ENCODE peak calls at places on chromosomes 16 and 17, in four cellular contexts. One of them, this sample, is unnamed.

GRCh38 chr17:11608396-11608795 is 10.1 kb downstream of the DNAH9 start:
- DNase-seq in bronchial epithelial cell: peak; percentile 4
- DNase-seq in effector memory CD4-positive, alpha-beta T cell: no peak
- DNase-seq in NT2/D1: no peak
- DNase-seq in this sample: no peak

GRCh38 chr17:57928898-57929297 is 26.3 kb downstream of the CUEDC1 start:
- DNase-seq in NT2/D1: no peak
- DNase-seq in effector memory CD4-positive, alpha-beta T cell: no peak
- DNase-seq in bronchial epithelial cell: no peak
- DNase-seq in this sample: no peak

GRCh38 chr16:3413730-3414379 is 12.8 kb downstream of the ZNF174 start:
- DNase-seq in effector memory CD4-positive, alpha-beta T cell: no peak
- DNase-seq in bronchial epithelial cell: peak; percentile 2
- DNase-seq in NT2/D1: peak; percentile 81
- DNase-seq in this sample: no peak

GRCh38 chr16:82782715-82783251 is 156.0 kb downstream of the CDH13 start:
- DNase-seq in bronchial epithelial cell: no peak
- DNase-seq in NT2/D1: peak; percentile 55
- DNase-seq in effector memory CD4-positive, alpha-beta T cell: no peak
- DNase-seq in this sample: no peak

GRCh38 chr16:27820646-27821345 is 242.7 kb downstream of the GSG1L start:
- DNase-seq in effector memory CD4-positive, alpha-beta T cell: no peak
- DNase-seq in NT2/D1: no peak
- DNase-seq in bronchial epithelial cell: no peak
- DNase-seq in this sample: no peak

GRCh38 chr17:63701477-63702222 is 1.7 kb upstream of the LIMD2 start:
- DNase-seq in effector memory CD4-positive, alpha-beta T cell: peak; percentile 66
- DNase-seq in NT2/D1: no peak
- DNase-seq in bronchial epithelial cell: no peak
- DNase-seq in this sample: peak; percentile 76

GRCh38 chr16:66364117-66364958 is 2.2 kb upstream of the CDH5 start:
- DNase-seq in effector memory CD4-positive, alpha-beta T cell: no peak
- DNase-seq in bronchial epithelial cell: peak; percentile 58
- DNase-seq in NT2/D1: no peak
- DNase-seq in this sample: peak; percentile 87

GRCh38 chr17:18185832-18186231 is 2.2 kb downstream of the ALKBH5 start:
- DNase-seq in bronchial epithelial cell: no peak
- DNase-seq in NT2/D1: no peak
- DNase-seq in effector memory CD4-positive, alpha-beta T cell: no peak
- DNase-seq in this sample: no peak

GRCh38 chr17:19646788-19647696 is 1.5 kb upstream of the ALDH3A2 start:
- DNase-seq in bronchial epithelial cell: peak; percentile 49
- DNase-seq in NT2/D1: no peak
- DNase-seq in effector memory CD4-positive, alpha-beta T cell: no peak
- DNase-seq in this sample: no peak

GRCh38 chr17:37358098-37358829 is 17.5 kb upstream of the C17orf78 start:
- DNase-seq in NT2/D1: peak; percentile 62
- DNase-seq in effector memory CD4-positive, alpha-beta T cell: no peak
- DNase-seq in bronchial epithelial cell: peak; percentile 29
- DNase-seq in this sample: no peak

GRCh38 chr17:49063652-49064051 is 66.5 kb downstream of the IGF2BP1 start:
- DNase-seq in NT2/D1: no peak
- DNase-seq in effector memory CD4-positive, alpha-beta T cell: no peak
- DNase-seq in bronchial epithelial cell: no peak
- DNase-seq in this sample: no peak

GRCh38 chr17:47730681-47731080 is 2.4 kb upstream of the TBX21 start:
- DNase-seq in NT2/D1: no peak
- DNase-seq in effector memory CD4-positive, alpha-beta T cell: no peak
- DNase-seq in bronchial epithelial cell: no peak
- DNase-seq in this sample: no peak

GRCh38 chr16:89200850-89201466 is 621 bp upstream of the SLC22A31 start:
- DNase-seq in effector memory CD4-positive, alpha-beta T cell: no peak
- DNase-seq in bronchial epithelial cell: no peak
- DNase-seq in NT2/D1: no peak
- DNase-seq in this sample: peak; percentile 82

GRCh38 chr17:78144736-78145641 is 1.2 kb upstream of the C17orf99 start:
- DNase-seq in bronchial epithelial cell: no peak
- DNase-seq in effector memory CD4-positive, alpha-beta T cell: no peak
- DNase-seq in NT2/D1: no peak
- DNase-seq in this sample: peak; percentile 93

GRCh38 chr16:1981972-1982574 is 804 bp upstream of the NOXO1 start:
- DNase-seq in bronchial epithelial cell: no peak
- DNase-seq in effector memory CD4-positive, alpha-beta T cell: no peak
- DNase-seq in NT2/D1: no peak
- DNase-seq in this sample: no peak

GRCh38 chr17:40015005-40015997 is at the start of gene CSF3:
- DNase-seq in NT2/D1: no peak
- DNase-seq in bronchial epithelial cell: peak; percentile 40
- DNase-seq in effector memory CD4-positive, alpha-beta T cell: no peak
- DNase-seq in this sample: no peak

DNA sequence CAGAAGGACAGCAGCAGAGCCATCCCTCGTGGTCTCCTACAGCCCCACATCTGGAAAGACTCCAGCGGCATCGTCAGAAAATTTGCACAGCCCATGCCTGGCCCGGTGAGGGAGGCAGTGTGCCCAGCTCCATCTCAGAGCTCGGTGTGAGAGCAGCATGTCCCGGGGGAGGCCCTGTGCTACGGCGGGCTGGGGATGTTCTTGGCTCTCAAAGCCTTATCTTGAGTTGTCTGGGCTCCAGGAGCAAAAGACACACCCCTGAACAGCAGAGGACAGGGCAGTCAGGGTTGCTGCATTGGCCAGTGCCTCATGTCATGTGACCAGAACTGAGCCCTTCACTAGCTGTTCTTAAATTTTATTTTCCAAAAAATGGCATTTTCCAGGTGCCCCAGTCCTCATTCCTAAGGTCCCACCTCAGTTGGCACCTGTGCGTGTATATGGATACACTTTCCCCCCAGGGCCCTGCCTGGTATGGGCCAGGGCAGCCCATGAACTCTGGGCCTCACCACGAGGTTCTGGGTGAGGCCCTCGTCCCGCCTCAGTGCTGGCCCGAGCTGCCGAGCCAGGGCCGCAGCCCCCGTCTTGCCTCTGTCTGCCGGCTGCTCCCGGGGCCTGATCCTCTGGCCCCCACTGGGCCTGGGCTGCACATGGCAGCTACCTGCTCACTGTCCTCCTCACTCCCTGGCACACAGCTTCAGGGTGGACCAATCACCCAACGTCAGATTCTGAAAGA is 3.0 kb downstream of the NUDT16L1 start:
- DNase-seq in NT2/D1: no peak
- DNase-seq in effector memory CD4-positive, alpha-beta T cell: no peak
- DNase-seq in bronchial epithelial cell: no peak
- DNase-seq in this sample: no peak
- H3K36me3 ChIP-seq in NT2/D1: peaks cover 66% of the 10 kb centered on the region
- H3K36me3 ChIP-seq in effector memory CD4-positive, alpha-beta T cell: peaks cover 56% of the 10 kb centered on the region
- H3K36me3 ChIP-seq in bronchial epithelial cell: peaks cover 28% of the 10 kb centered on the region
- H3K36me3 ChIP-seq in this sample: peaks cover 16% of the 10 kb centered on the region

GRCh38 chr16:67395105-67395457 is 1.8 kb upstream of the TPPP3 start:
- DNase-seq in effector memory CD4-positive, alpha-beta T cell: no peak
- DNase-seq in bronchial epithelial cell: no peak
- DNase-seq in NT2/D1: no peak
- DNase-seq in this sample: peak; percentile 70
- H3K36me3 ChIP-seq in effector memory CD4-positive, alpha-beta T cell: no peaks in the 10 kb centered on the region
- H3K36me3 ChIP-seq in bronchial epithelial cell: no peaks in the 10 kb centered on the region
- H3K36me3 ChIP-seq in NT2/D1: no peaks in the 10 kb centered on the region
- H3K36me3 ChIP-seq in this sample: no peaks in the 10 kb centered on the region

GRCh38 chr16:22255335-22255734 is 41.9 kb upstream of the POLR3E start:
- DNase-seq in effector memory CD4-positive, alpha-beta T cell: no peak
- DNase-seq in NT2/D1: no peak
- DNase-seq in bronchial epithelial cell: no peak
- DNase-seq in this sample: no peak

GRCh38 chr16:22253272-22253671 is 43.9 kb upstream of the POLR3E start:
- DNase-seq in effector memory CD4-positive, alpha-beta T cell: no peak
- DNase-seq in NT2/D1: no peak
- DNase-seq in bronchial epithelial cell: no peak
- DNase-seq in this sample: no peak

GRCh38 chr16:22260490-22260889 is 36.7 kb upstream of the POLR3E start:
- DNase-seq in NT2/D1: no peak
- DNase-seq in bronchial epithelial cell: no peak
- DNase-seq in effector memory CD4-positive, alpha-beta T cell: no peak
- DNase-seq in this sample: no peak

GRCh38 chr16:22262460-22262859 is 34.7 kb upstream of the POLR3E start:
- DNase-seq in effector memory CD4-positive, alpha-beta T cell: no peak
- DNase-seq in NT2/D1: no peak
- DNase-seq in bronchial epithelial cell: peak; percentile 4
- DNase-seq in this sample: no peak

GRCh38 chr16:22257440-22257839 is 39.8 kb upstream of the POLR3E start:
- DNase-seq in effector memory CD4-positive, alpha-beta T cell: no peak
- DNase-seq in NT2/D1: no peak
- DNase-seq in bronchial epithelial cell: no peak
- DNase-seq in this sample: no peak
- H3K36me3 ChIP-seq in effector memory CD4-positive, alpha-beta T cell: peaks cover 35% of the 10 kb centered on the region
- H3K36me3 ChIP-seq in NT2/D1: peaks cover 66% of the 10 kb centered on the region
- H3K36me3 ChIP-seq in bronchial epithelial cell: peaks cover 17% of the 10 kb centered on the region
- H3K36me3 ChIP-seq in this sample: peaks cover 35% of the 10 kb centered on the region

DNA sequence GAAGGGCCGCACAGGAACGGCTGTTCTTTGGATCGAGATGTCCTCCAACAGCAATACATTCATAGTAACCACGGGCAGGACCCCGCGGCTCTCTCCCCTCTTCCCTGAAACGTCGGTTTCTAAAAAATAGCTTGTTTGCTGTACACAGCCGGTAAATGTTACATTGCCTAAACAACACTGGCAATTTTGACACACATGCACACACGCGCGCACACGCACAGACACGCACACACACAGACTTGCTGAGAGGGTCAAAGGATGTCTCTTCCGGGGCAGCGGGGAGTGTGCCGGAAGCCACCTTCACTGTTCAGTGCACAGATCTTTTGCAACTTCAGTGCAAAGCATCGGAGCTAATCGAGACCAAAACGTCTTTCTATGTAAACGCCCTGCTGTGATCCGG is 35.8 kb downstream of the ZDHHC7 start:
- DNase-seq in NT2/D1: no peak
- DNase-seq in bronchial epithelial cell: no peak
- DNase-seq in effector memory CD4-positive, alpha-beta T cell: no peak
- DNase-seq in this sample: no peak
- H3K36me3 ChIP-seq in NT2/D1: peaks cover 62% of the 10 kb centered on the region
- H3K36me3 ChIP-seq in bronchial epithelial cell: peaks cover 26% of the 10 kb centered on the region
- H3K36me3 ChIP-seq in effector memory CD4-positive, alpha-beta T cell: peaks cover 47% of the 10 kb centered on the region
- H3K36me3 ChIP-seq in this sample: peaks cover 20% of the 10 kb centered on the region

DNA sequence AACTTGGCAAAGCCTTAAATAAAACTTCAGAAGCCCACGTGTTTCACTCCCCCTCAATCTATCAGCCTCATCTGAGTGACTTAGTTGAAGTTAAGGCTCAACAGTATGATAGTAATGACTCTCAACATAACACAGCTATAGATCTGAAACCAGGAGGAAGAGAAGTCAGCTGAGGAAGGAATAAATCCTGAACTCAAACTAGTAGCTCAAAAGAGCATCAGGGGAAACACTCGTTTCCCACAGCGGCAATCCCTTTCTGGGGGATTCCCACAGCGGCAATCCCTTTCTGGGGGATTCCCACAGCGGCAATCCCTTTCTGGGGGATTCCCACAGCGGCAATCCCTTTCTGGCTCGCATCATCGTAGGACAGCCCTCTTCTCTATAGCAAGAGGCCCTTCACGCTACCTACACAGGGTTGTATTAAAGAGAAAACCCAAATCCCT is 56.8 kb downstream of the ZZEF1 start:
- DNase-seq in NT2/D1: no peak
- DNase-seq in effector memory CD4-positive, alpha-beta T cell: peak; percentile 5
- DNase-seq in bronchial epithelial cell: no peak
- DNase-seq in this sample: no peak
- H3K36me3 ChIP-seq in NT2/D1: peaks cover 77% of the 10 kb centered on the region
- H3K36me3 ChIP-seq in effector memory CD4-positive, alpha-beta T cell: peaks cover 80% of the 10 kb centered on the region
- H3K36me3 ChIP-seq in bronchial epithelial cell: peaks cover 18% of the 10 kb centered on the region
- H3K36me3 ChIP-seq in this sample: peaks cover 49% of the 10 kb centered on the region

DNA sequence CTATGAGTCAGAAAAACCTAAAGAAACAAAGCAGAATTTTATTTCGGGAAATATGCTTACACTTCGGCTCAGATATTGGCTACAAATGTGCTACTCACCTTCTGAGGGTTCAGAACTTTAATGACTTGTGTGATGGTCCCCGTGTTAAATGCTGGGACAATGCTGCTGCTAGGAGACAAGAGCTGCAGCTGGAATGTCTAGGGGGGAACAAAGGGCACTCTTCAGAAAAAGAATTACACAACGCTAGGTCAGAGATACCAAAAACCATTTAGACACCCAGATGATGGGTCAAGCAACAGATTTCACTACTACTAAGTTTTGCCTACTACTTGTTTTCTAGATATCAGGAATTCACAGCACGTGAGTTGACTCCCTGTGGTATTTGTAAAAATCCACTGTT is 10.0 kb upstream of the PHLPP2 start:
- DNase-seq in NT2/D1: no peak
- DNase-seq in bronchial epithelial cell: no peak
- DNase-seq in effector memory CD4-positive, alpha-beta T cell: no peak
- DNase-seq in this sample: no peak
- H3K36me3 ChIP-seq in NT2/D1: peaks cover 76% of the 10 kb centered on the region
- H3K36me3 ChIP-seq in bronchial epithelial cell: peaks cover 17% of the 10 kb centered on the region
- H3K36me3 ChIP-seq in effector memory CD4-positive, alpha-beta T cell: peaks cover 65% of the 10 kb centered on the region
- H3K36me3 ChIP-seq in this sample: peaks cover 61% of the 10 kb centered on the region

GRCh38 chr17:42133461-42134041 is 10.9 kb downstream of the HSPB9 start:
- DNase-seq in effector memory CD4-positive, alpha-beta T cell: no peak
- DNase-seq in bronchial epithelial cell: peak; percentile 27
- DNase-seq in NT2/D1: no peak
- DNase-seq in this sample: no peak

GRCh38 chr17:42131971-42132370 is 9.4 kb downstream of the HSPB9 start:
- DNase-seq in bronchial epithelial cell: no peak
- DNase-seq in effector memory CD4-positive, alpha-beta T cell: no peak
- DNase-seq in NT2/D1: no peak
- DNase-seq in this sample: no peak

GRCh38 chr17:42131232-42131631 is 8.6 kb downstream of the HSPB9 start:
- DNase-seq in NT2/D1: no peak
- DNase-seq in effector memory CD4-positive, alpha-beta T cell: no peak
- DNase-seq in bronchial epithelial cell: no peak
- DNase-seq in this sample: no peak

GRCh38 chr17:42135151-42135550 is 12.5 kb downstream of the HSPB9 start:
- DNase-seq in effector memory CD4-positive, alpha-beta T cell: no peak
- DNase-seq in bronchial epithelial cell: no peak
- DNase-seq in NT2/D1: no peak
- DNase-seq in this sample: no peak

GRCh38 chr17:42132941-42133340 is 10.3 kb downstream of the HSPB9 start:
- DNase-seq in NT2/D1: no peak
- DNase-seq in effector memory CD4-positive, alpha-beta T cell: no peak
- DNase-seq in bronchial epithelial cell: peak; percentile 61
- DNase-seq in this sample: peak; percentile 91
- H3K36me3 ChIP-seq in NT2/D1: peaks cover 88% of the 10 kb centered on the region
- H3K36me3 ChIP-seq in effector memory CD4-positive, alpha-beta T cell: peaks cover 44% of the 10 kb centered on the region
- H3K36me3 ChIP-seq in bronchial epithelial cell: peaks cover 27% of the 10 kb centered on the region
- H3K36me3 ChIP-seq in this sample: peaks cover 20% of the 10 kb centered on the region

GRCh38 chr17:46026045-46026814 is 27.2 kb downstream of the STH start:
- DNase-seq in NT2/D1: no peak
- DNase-seq in effector memory CD4-positive, alpha-beta T cell: no peak
- DNase-seq in bronchial epithelial cell: no peak
- DNase-seq in this sample: no peak
- H3K36me3 ChIP-seq in NT2/D1: peaks cover 53% of the 10 kb centered on the region
- H3K36me3 ChIP-seq in effector memory CD4-positive, alpha-beta T cell: peaks cover 27% of the 10 kb centered on the region
- H3K36me3 ChIP-seq in bronchial epithelial cell: peaks cover 6% of the 10 kb centered on the region
- H3K36me3 ChIP-seq in this sample: peaks cover 20% of the 10 kb centered on the region

GRCh38 chr16:15691046-15691445 is 41.0 kb downstream of the NDE1 start:
- DNase-seq in effector memory CD4-positive, alpha-beta T cell: no peak
- DNase-seq in NT2/D1: no peak
- DNase-seq in bronchial epithelial cell: no peak
- DNase-seq in this sample: no peak
- H3K36me3 ChIP-seq in effector memory CD4-positive, alpha-beta T cell: peaks cover 84% of the 10 kb centered on the region
- H3K36me3 ChIP-seq in NT2/D1: peaks cover 89% of the 10 kb centered on the region
- H3K36me3 ChIP-seq in bronchial epithelial cell: peaks cover 39% of the 10 kb centered on the region
- H3K36me3 ChIP-seq in this sample: peaks cover 32% of the 10 kb centered on the region

This sample was measured in kidney.